ENCODE peak calls at places on chromosomes 16 and 17, in ten cellular contexts. V is gastrocnemius medialis, N is IMR-90, J is heart left ventricle, T is uterus, I is thyroid gland, O is HCT116, Q is upper lobe of left lung, R is H1, B is tibial nerve. M is an unnamed sample. For H3K36me3, the result is how much of the 10 kb centered on the place peaks cover.

GRCh38 chr17:2170023-2170422 is 115.1 kb downstream of the HIC1 start:
- DNase-seq in T (no peak), V (no peak), N (no peak), J (no peak), I (no peak), R (no peak), O (no peak), B (no peak), Q (no peak), M (no peak)

GRCh38 chr16:88473666-88474534 is 20.8 kb downstream of the ZFPM1 start:
- DNase-seq in V (no peak), Q (no peak), R (no peak), O (no peak), B (no peak), J (peak), I (peak), T (peak), N (peak), M (no peak)

GRCh38 chr16:86384980-86385379 is 125.3 kb upstream of the FOXF1 start:
- DNase-seq in O (no peak), J (no peak), B (no peak), R (no peak), Q (no peak), T (no peak), I (no peak), N (no peak), V (no peak), M (no peak)

GRCh38 chr17:50100921-50101345 is 5.8 kb downstream of the PDK2 start:
- DNase-seq in N (peak), T (no peak), V (peak), Q (no peak), I (peak), B (no peak), J (peak), R (no peak), O (no peak), M (no peak)

GRCh38 chr17:31417051-31417792 is 25.7 kb downstream of the RAB11FIP4 start:
- DNase-seq in T (no peak), J (no peak), B (no peak), V (no peak), Q (no peak), N (no peak), I (no peak), R (no peak), O (no peak), M (no peak)

GRCh38 chr16:67406628-67407027 is 9.6 kb downstream of the ZDHHC1 start:
- DNase-seq in O (no peak), I (no peak), V (peak), Q (no peak), N (peak), R (no peak), T (peak), B (peak), J (no peak), M (no peak)

GRCh38 chr17:73455050-73455687 is 143.4 kb upstream of the CDC42EP4 start:
- DNase-seq in V (no peak), J (no peak), N (no peak), R (no peak), I (peak), O (no peak), Q (no peak), T (no peak), B (no peak), M (no peak)

GRCh38 chr16:3065742-3066439 is 451 bp downstream of the IL32 start:
- DNase-seq in O (no peak), Q (no peak), R (no peak), B (no peak), J (no peak), V (no peak), N (no peak), T (no peak), I (no peak), M (no peak)

GRCh38 chr16:66228791-66229190 is 137.7 kb upstream of the CDH5 start:
- DNase-seq in N (peak), B (no peak), I (no peak), Q (no peak), V (no peak), O (no peak), J (no peak), T (no peak), R (no peak), M (no peak)

GRCh38 chr17:49465352-49465751 is 29.7 kb upstream of the NGFR start:
- DNase-seq in I (no peak), Q (no peak), B (no peak), O (no peak), T (no peak), V (no peak), N (no peak), J (no peak), R (no peak), M (no peak)

GRCh38 chr16:3651461-3652372 is 2.8 kb upstream of the DNASE1 start:
- DNase-seq in N (no peak), O (no peak), T (no peak), B (no peak), V (peak), J (no peak), Q (no peak), R (no peak), I (no peak), M (no peak)

GRCh38 chr17:7413346-7413985 is 5.8 kb downstream of the NLGN2 start:
- DNase-seq in V (no peak), N (peak), B (no peak), R (no peak), I (no peak), J (no peak), Q (no peak), T (no peak), O (no peak), M (no peak)

GRCh38 chr16:55856950-55857349 is 18.2 kb downstream of the CES5A start:
- DNase-seq in T (no peak), V (no peak), I (no peak), N (no peak), B (no peak), O (no peak), R (no peak), J (no peak), Q (no peak), M (no peak)

GRCh38 chr16:28259091-28259780 is 33.1 kb upstream of the SBK1 start:
- DNase-seq in V (peak), B (no peak), N (no peak), R (no peak), Q (no peak), T (no peak), O (no peak), J (peak), I (no peak), M (no peak)

DNA sequence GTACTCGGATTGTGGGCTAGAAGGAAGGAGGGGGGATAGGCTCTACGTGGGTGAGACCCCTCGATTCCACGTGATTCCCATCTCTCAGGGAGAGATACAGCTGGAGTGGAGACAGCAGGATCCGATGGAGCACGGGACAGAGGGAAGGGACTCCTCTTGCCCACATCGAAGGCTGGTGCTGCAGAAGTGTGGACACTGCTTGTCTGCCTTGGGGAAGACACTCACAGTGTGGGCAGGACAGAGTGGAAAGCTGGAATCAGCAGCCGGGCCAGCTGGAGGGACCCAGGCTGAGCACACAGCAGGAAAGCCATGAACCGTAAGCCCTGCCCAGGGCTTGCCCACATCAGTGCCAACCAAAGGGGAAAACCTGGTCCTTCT is 42.1 kb upstream of the RPH3AL start:
- DNase-seq in T (no peak), V (no peak), Q (no peak), N (no peak), O (no peak), J (peak), R (no peak), B (no peak), I (no peak), M (no peak)
- TF ChIP-seq CTCF in T (no peak), V (no peak), Q (no peak), N (no peak), O (no peak), J (no peak), R (no peak), B (no peak), I (no peak), M (no peak)

GRCh38 chr16:11536104-11536866 is 50.4 kb downstream of the LITAF start:
- DNase-seq in R (no peak), Q (no peak), I (no peak), J (no peak), O (no peak), T (no peak), N (no peak), B (no peak), V (no peak), M (no peak)

GRCh38 chr16:11535494-11535893 is 51.2 kb downstream of the LITAF start:
- DNase-seq in B (no peak), T (no peak), Q (no peak), R (no peak), N (no peak), O (no peak), J (no peak), V (no peak), I (no peak), M (no peak)

GRCh38 chr16:11530171-11530940 is 56.4 kb downstream of the LITAF start:
- DNase-seq in I (no peak), Q (no peak), T (no peak), V (no peak), N (peak), R (no peak), B (no peak), J (no peak), O (no peak), M (no peak)

GRCh38 chr16:11533588-11533987 is 53.1 kb downstream of the LITAF start:
- DNase-seq in T (no peak), V (no peak), J (no peak), R (no peak), N (no peak), O (no peak), B (no peak), I (no peak), Q (no peak), M (no peak)

GRCh38 chr16:11534262-11534661 is 52.5 kb downstream of the LITAF start:
- DNase-seq in R (no peak), I (no peak), N (no peak), B (no peak), J (no peak), O (no peak), T (no peak), Q (no peak), V (peak), M (no peak)
- TF ChIP-seq POLR2A in R (no peak), I (no peak), N (no peak), B (no peak), J (no peak), O (no peak), T (no peak), Q (no peak), V (no peak), M (no peak)

DNA sequence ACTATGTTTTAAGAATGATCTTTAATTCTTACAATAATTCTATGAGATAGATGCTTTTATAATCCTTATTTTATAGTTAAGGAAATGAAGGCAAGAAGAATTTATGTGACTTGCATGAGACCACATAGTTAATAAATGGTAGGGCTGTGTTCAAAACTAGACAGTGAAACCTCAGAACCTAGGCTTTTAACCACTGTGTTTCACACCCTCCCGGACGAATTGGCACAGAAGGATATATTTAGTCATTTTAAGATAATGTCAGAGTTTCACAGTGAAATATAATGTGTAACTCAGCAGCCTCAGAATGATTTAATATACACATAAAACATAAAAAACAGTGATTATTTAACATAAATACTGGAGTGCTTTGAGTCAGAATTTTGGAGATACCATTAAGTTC is 57.0 kb downstream of the NSRP1 start:
- DNase-seq in O (no peak), J (no peak), Q (no peak), T (no peak), B (no peak), N (no peak), I (no peak), R (no peak), V (no peak), M (no peak)
- H3K36me3 ChIP-seq in O (under half), J (under half), Q (under half), T (under half), B (under half), N (under half), I (under half), R (under half), V (under half), M (under half)

GRCh38 chr16:50721549-50722409 is 20.1 kb upstream of the CYLD start:
- DNase-seq in V (no peak), Q (peak), I (no peak), T (no peak), B (no peak), O (no peak), N (no peak), R (no peak), J (no peak), M (no peak)

GRCh38 chr16:50718761-50719400 is 23.0 kb upstream of the CYLD start:
- DNase-seq in I (no peak), J (no peak), V (no peak), T (no peak), O (no peak), R (no peak), N (no peak), Q (peak), B (no peak), M (no peak)

GRCh38 chr16:50718061-50718760 is 23.7 kb upstream of the CYLD start:
- DNase-seq in V (no peak), Q (no peak), N (peak), J (no peak), I (no peak), T (no peak), B (no peak), R (no peak), O (no peak), M (no peak)

GRCh38 chr16:50717109-50717893 is 23.9 kb downstream of the NOD2 start:
- DNase-seq in O (no peak), T (no peak), Q (no peak), J (no peak), B (no peak), I (no peak), N (no peak), V (no peak), R (no peak), M (no peak)

DNA sequence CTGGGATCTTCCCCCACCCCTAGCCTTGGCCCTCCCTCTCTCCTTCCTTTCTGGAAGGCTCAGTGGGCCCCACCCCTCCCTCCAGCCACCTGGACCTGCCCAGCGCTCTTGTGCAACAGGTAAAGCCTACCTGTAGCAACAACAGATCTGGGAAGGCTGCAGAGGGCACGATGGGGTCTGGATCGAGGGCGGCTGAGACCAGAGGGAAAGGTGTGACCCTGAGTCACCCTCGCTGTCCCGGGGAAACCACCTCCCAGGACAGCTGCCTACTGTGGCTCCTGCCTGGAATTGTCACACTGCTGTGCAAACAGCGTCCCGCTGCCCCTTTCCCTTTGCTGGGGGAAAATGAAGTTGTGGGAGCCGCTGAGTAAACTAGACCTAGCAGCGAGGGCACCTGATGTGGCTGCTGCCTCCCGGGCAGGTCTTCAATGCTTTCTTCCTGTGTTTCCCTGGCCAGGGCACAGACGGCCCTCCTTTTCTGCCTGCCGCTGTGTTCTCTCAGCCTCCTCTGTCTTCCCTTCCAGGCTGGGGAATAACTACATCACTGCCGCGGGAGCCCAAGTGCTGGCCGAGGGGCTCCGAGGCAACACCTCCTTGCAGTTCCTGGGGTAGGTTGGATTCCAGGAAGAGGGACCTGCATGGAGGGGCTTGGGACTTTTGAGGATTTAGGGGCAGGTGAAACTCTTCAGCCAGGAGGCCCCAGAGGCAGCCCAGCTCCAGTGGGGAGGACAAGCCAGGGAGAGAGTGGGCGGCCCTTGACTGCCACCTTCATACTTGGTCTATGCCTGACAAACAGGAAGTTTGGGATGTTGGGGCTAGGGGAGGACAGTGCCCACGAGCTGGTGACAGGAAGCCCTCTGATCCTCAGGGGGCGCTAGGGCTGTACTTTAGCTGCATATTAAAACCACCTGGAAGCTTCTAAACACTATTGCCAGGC is 22.2 kb upstream of the CYLD start:
- DNase-seq in V (no peak), O (no peak), T (no peak), R (no peak), J (no peak), N (no peak), Q (peak), I (no peak), B (no peak), M (no peak)
- TF ChIP-seq CTCF in V (no peak), O (no peak), T (no peak), R (peak), J (no peak), N (no peak), Q (no peak), I (no peak), B (no peak), M (no peak)

GRCh38 chr17:40343126-40344119 is 21.1 kb downstream of the GJD3 start:
- DNase-seq in J (no peak), R (no peak), O (no peak), V (peak), N (no peak), Q (no peak), I (no peak), T (peak), B (no peak), M (no peak)

GRCh38 chr17:40344321-40345160 is 20.0 kb downstream of the GJD3 start:
- DNase-seq in T (peak), R (no peak), N (no peak), Q (no peak), I (no peak), J (no peak), B (no peak), O (no peak), V (no peak), M (no peak)

GRCh38 chr17:40346768-40347154 is 17.8 kb downstream of the GJD3 start:
- DNase-seq in B (no peak), Q (no peak), J (no peak), R (no peak), O (no peak), V (peak), N (no peak), T (peak), I (no peak), M (no peak)

GRCh38 chr17:40346061-40346767 is 18.3 kb downstream of the GJD3 start:
- DNase-seq in V (no peak), J (no peak), R (no peak), B (no peak), Q (no peak), I (no peak), T (peak), O (no peak), N (no peak), M (no peak)

DNA sequence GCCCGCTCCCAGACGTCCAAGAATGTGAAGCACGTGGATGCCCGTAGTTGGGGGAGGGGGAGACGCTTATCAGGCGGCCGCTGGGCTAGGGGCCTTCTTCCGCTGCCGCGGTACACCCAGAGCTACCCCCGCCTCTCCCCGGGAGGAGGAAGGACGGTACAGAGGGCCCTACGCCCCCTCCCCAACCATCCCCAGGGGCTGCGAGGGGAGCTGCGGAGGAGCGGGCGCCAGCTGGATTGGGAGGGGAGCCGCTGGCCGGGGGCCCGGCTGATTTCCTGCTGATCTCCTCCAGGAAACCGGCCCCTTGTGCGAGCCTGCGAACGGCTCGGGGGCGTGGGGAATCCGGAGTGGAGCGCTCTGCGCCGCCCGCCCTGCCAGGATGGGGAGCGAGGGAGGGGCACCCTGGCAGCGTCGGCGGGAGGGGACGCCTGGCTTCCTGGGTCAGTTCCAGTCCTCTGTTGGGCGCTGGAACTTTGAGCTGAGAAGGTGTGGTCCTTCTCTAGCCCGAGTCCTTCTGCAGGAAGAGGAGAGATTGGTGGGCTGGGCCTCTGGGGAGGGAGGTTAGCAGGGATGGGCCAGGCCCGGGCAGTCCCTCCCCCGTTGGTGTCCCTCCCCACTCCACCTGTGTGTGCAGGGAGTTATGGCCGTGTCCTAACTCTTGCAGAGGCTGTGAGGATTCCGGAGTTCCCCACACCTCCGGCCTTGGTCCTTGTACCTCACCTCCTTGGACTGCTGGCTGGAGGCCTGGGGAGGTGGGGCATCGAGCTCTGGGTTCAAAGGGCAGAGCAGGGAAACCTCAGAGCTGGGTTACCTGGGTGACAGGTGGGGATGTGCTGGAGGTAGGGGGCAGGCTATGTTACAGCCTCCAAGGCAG is 19.1 kb downstream of the GJD3 start:
- DNase-seq in T (peak), B (no peak), Q (peak), O (no peak), N (peak), V (peak), I (peak), J (peak), R (no peak), M (no peak)
- TF ChIP-seq POLR2A in T (peak), B (peak), Q (no peak), O (no peak), N (peak), V (peak), I (no peak), J (no peak), R (no peak), M (no peak)

GRCh38 chr16:72099377-72099818 is 5.8 kb downstream of the DHX38 start:
- DNase-seq in N (peak), B (peak), I (peak), R (peak), O (peak), V (peak), J (no peak), Q (peak), T (no peak), M (no peak)
- H3K36me3 ChIP-seq in N (half or more), B (under half), I (half or more), R (under half), O (under half), V (half or more), J (half or more), Q (half or more), T (under half), M (half or more)

GRCh38 chr16:57949013-57949412 is 21.9 kb downstream of the CNGB1 start:
- DNase-seq in T (no peak), R (no peak), B (no peak), N (no peak), Q (no peak), O (no peak), J (no peak), I (no peak), V (no peak), M (no peak)

GRCh38 chr16:57948027-57948426 is 22.9 kb downstream of the CNGB1 start:
- DNase-seq in V (no peak), I (no peak), R (no peak), J (no peak), T (no peak), O (no peak), Q (no peak), B (no peak), N (no peak), M (no peak)

GRCh38 chr16:57946181-57946801 is 24.6 kb downstream of the CNGB1 start:
- DNase-seq in I (no peak), R (no peak), T (no peak), Q (no peak), N (no peak), B (no peak), J (no peak), O (no peak), V (no peak), M (no peak)

GRCh38 chr16:57944961-57945739 is 25.8 kb downstream of the CNGB1 start:
- DNase-seq in T (no peak), O (no peak), R (no peak), J (no peak), Q (no peak), I (no peak), B (no peak), N (no peak), V (no peak), M (no peak)

DNA sequence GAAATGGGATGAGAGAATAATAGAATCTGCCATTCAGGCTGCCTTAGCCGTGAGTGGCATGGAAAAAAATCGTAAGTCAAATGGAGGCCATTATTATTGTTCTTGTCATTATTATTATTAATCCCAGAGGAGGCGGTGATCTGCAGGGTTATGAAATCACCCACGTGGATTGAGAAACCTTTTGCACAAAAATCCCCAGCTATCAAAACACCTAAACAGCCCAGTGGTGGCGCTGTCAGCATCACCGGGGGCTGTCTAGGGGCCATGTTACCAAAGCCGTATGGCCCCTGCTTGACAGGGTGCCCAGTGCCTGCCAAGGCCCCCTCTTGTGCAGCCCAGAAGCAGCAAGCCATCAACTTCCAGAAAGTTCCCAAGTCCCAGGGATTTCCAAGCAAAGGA is 25.2 kb downstream of the CNGB1 start:
- DNase-seq in V (no peak), J (no peak), T (no peak), Q (no peak), R (no peak), I (no peak), N (no peak), B (no peak), O (no peak), M (no peak)
- TF ChIP-seq CTCF in V (no peak), J (no peak), T (no peak), Q (no peak), R (peak), I (no peak), N (peak), B (no peak), O (peak), M (no peak)

M was measured in esophagus muscularis mucosa.